ENCODE peak calls at places on chromosomes 16 and 17, in nine cellular contexts. A, O, E, H, W, Z, N, G and K are unnamed samples.
A peak's percentile ranks its signal among the peaks of the same experiment; 100 is the strongest.

GRCh38 chr16:85451646-85452363 is 161.3 kb upstream of the GSE1 start:
- DNase-seq in A (no peak), O (no peak), E (no peak), H (peak; percentile 93), W (no peak), Z (no peak), N (no peak), G (no peak), K (no peak)

GRCh38 chr16:30004811-30005242 is 6.0 kb downstream of the DOC2A start:
- DNase-seq in A (no peak), O (no peak), E (no peak), H (peak; percentile 73), W (no peak), Z (no peak), N (no peak), G (no peak), K (no peak)

GRCh38 chr16:51839697-51840462 is 688.8 kb upstream of the SALL1 start:
- DNase-seq in A (no peak), O (no peak), E (no peak), H (no peak), W (no peak), Z (no peak), N (peak; percentile 50), G (no peak), K (no peak)

GRCh38 chr16:5078626-5079025 is 7.0 kb downstream of the ALG1 start:
- DNase-seq in A (no peak), O (no peak), E (no peak), H (no peak), W (no peak), Z (no peak), N (no peak), G (no peak), K (no peak)

GRCh38 chr17:29115906-29116651 is 64.1 kb downstream of the MYO18A start:
- DNase-seq in A (no peak), O (no peak), E (peak; percentile 63), H (peak; percentile 39), W (peak; percentile 32), Z (peak; percentile 55), N (peak; percentile 47), G (peak; percentile 35), K (peak; percentile 47)

GRCh38 chr16:85969591-85969990 is 70.6 kb downstream of the IRF8 start:
- DNase-seq in A (no peak), O (no peak), E (no peak), H (no peak), W (no peak), Z (no peak), N (no peak), G (no peak), K (no peak)

GRCh38 chr16:3861808-3862451 is 18.6 kb downstream of the CREBBP start:
- DNase-seq in A (no peak), O (no peak), E (peak; percentile 17), H (no peak), W (no peak), Z (no peak), N (no peak), G (peak; percentile 64), K (peak; percentile 69)

GRCh38 chr16:12228607-12229499 is 252.3 kb downstream of the SNX29 start:
- DNase-seq in A (no peak), O (no peak), E (peak; percentile 47), H (peak; percentile 57), W (peak; percentile 18), Z (peak; percentile 29), N (peak; percentile 79), G (peak; percentile 67), K (peak; percentile 86)

GRCh38 chr16:61576476-61576875 is 459.8 kb downstream of the CDH8 start:
- DNase-seq in A (no peak), O (no peak), E (no peak), H (no peak), W (no peak), Z (no peak), N (no peak), G (no peak), K (no peak)

GRCh38 chr17:1762233-1762905 is 509 bp downstream of the SERPINF1 start:
- DNase-seq in A (no peak), O (no peak), E (no peak), H (no peak), W (no peak), Z (no peak), N (no peak), G (no peak), K (no peak)

GRCh38 chr16:87794485-87795078 is 28.8 kb upstream of the KLHDC4 start:
- DNase-seq in A (no peak), O (no peak), E (no peak), H (no peak), W (no peak), Z (no peak), N (no peak), G (no peak), K (no peak)

GRCh38 chr17:51653902-51654301 is 393.6 kb downstream of the UTP18 start:
- DNase-seq in A (no peak), O (no peak), E (no peak), H (no peak), W (no peak), Z (peak; percentile 50), N (no peak), G (no peak), K (no peak)

GRCh38 chr17:71111460-71111859 is 942.1 kb downstream of the KCNJ2 start:
- DNase-seq in A (no peak), O (no peak), E (no peak), H (no peak), W (no peak), Z (no peak), N (no peak), G (no peak), K (no peak)

GRCh38 chr16:27408602-27409031 is 6.6 kb downstream of the IL21R start:
- DNase-seq in A (no peak), O (no peak), E (no peak), H (no peak), W (peak; percentile 58), Z (no peak), N (no peak), G (no peak), K (no peak)

GRCh38 chr17:30600830-30601494 is 123.8 kb downstream of the GOSR1 start:
- DNase-seq in A (peak; percentile 1), O (no peak), E (peak; percentile 18), H (no peak), W (peak; percentile 24), Z (peak; percentile 18), N (no peak), G (peak; percentile 39), K (peak; percentile 34)

GRCh38 chr16:67562526-67562917 is at the start of gene CTCF:
- DNase-seq in A (peak; percentile 78), O (peak; percentile 67), E (peak; percentile 80), H (peak; percentile 89), W (no peak), Z (peak; percentile 47), N (peak; percentile 88), G (peak; percentile 65), K (peak; percentile 87)

GRCh38 chr17:80832266-80832676 is 159.4 kb upstream of the CHMP6 start:
- DNase-seq in A (no peak), O (no peak), E (no peak), H (peak; percentile 76), W (no peak), Z (no peak), N (no peak), G (peak; percentile 54), K (peak; percentile 48)

GRCh38 chr16:20507280-20507679 is 56.0 kb downstream of the ACSM2A start:
- DNase-seq in A (no peak), O (no peak), E (no peak), H (no peak), W (no peak), Z (no peak), N (no peak), G (no peak), K (no peak)